ENCODE peak calls at places on chromosomes 7 and 10, in four cellular contexts. T, R, V and W are unnamed samples.

GRCh38 chr7:80618105-80618504 is 20.3 kb upstream of the CD36 start:
- DNase-seq in T (no peak), R (no peak), V (no peak), W (no peak)

GRCh38 chr7:37408241-37408884 is 40.3 kb downstream of the ELMO1 start:
- DNase-seq in T (no peak), R (no peak), V (no peak), W (no peak)

GRCh38 chr10:71302874-71303568 is 16.0 kb upstream of the SLC29A3 start:
- DNase-seq in T (peak; percentile 40), R (peak; percentile 79), V (no peak), W (peak; percentile 33)

GRCh38 chr7:30785786-30786185 is 14.6 kb downstream of the MINDY4 start:
- DNase-seq in T (no peak), R (no peak), V (no peak), W (no peak)

GRCh38 chr10:123145542-123146012 is 2.4 kb upstream of the HMX2 start:
- DNase-seq in T (no peak), R (no peak), V (no peak), W (no peak)

GRCh38 chr10:349081-349480 is 213.8 kb downstream of the ZMYND11 start:
- DNase-seq in T (no peak), R (no peak), V (no peak), W (no peak)

GRCh38 chr10:118823256-118823907 is 68.6 kb upstream of the CACUL1 start:
- DNase-seq in T (no peak), R (no peak), V (no peak), W (no peak)

GRCh38 chr10:121734517-121735137 is 136.4 kb upstream of the FGFR2 start:
- DNase-seq in T (no peak), R (peak; percentile 36), V (no peak), W (no peak)

GRCh38 chr10:62554632-62555199 is 180.5 kb downstream of the ZNF365 start:
- DNase-seq in T (peak; percentile 41), R (peak; percentile 59), V (no peak), W (peak; percentile 58)

GRCh38 chr7:380226-380550 is 90.2 kb downstream of the FOXL3 start:
- DNase-seq in T (no peak), R (no peak), V (no peak), W (no peak)

GRCh38 chr7:69246758-69247157 is 351.5 kb upstream of the AUTS2 start:
- DNase-seq in T (no peak), R (no peak), V (peak; percentile 12), W (no peak)

GRCh38 chr7:122136639-122137253 is 7.3 kb downstream of the AASS start:
- DNase-seq in T (no peak), R (no peak), V (no peak), W (no peak)

GRCh38 chr7:106418094-106418493 is 133.3 kb upstream of the NAMPT start:
- DNase-seq in T (no peak), R (no peak), V (no peak), W (no peak)

GRCh38 chr10:94403034-94403822 is 887 bp downstream of the TBC1D12 start:
- DNase-seq in T (peak; percentile 70), R (peak; percentile 76), V (peak; percentile 62), W (peak; percentile 71)

GRCh38 chr7:80259-81236 is 111.8 kb upstream of the FAM20C start:
- DNase-seq in T (no peak), R (no peak), V (no peak), W (no peak)

GRCh38 chr10:47238331-47239095 is 61.5 kb upstream of the GDF10 start:
- DNase-seq in T (no peak), R (no peak), V (no peak), W (no peak)

GRCh38 chr7:25803117-25803887 is 348.7 kb upstream of the NFE2L3 start:
- DNase-seq in T (no peak), R (no peak), V (no peak), W (no peak)

GRCh38 chr7:144821069-144821468 is 14.8 kb downstream of the TPK1 start:
- DNase-seq in T (no peak), R (no peak), V (no peak), W (no peak)

GRCh38 chr10:98423691-98424120 is 8.7 kb upstream of the PYROXD2 start:
- DNase-seq in T (no peak), R (peak; percentile 68), V (no peak), W (no peak)

GRCh38 chr10:127679642-127680255 is 57.2 kb upstream of the FOXI2 start:
- DNase-seq in T (no peak), R (peak; percentile 3), V (no peak), W (no peak)

GRCh38 chr10:118668228-118668952 is 72.9 kb upstream of the PRLHR start:
- DNase-seq in T (no peak), R (no peak), V (no peak), W (no peak)

GRCh38 chr10:5996696-5997095 is 19.4 kb upstream of the IL15RA start:
- DNase-seq in T (no peak), R (no peak), V (no peak), W (no peak)

GRCh38 chr10:60976687-60977086 is 32.7 kb upstream of the RHOBTB1 start:
- DNase-seq in T (no peak), R (no peak), V (no peak), W (no peak)

GRCh38 chr7:29274156-29275017 is 79.8 kb downstream of the CHN2 start:
- DNase-seq in T (no peak), R (no peak), V (no peak), W (no peak)

GRCh38 chr10:73857446-73857845 is 16.9 kb downstream of the CAMK2G start:
- DNase-seq in T (peak; percentile 40), R (no peak), V (no peak), W (peak; percentile 60)

GRCh38 chr7:6642861-6643640 is 5.9 kb downstream of the ZNF316 start:
- DNase-seq in T (no peak), R (no peak), V (no peak), W (no peak)

GRCh38 chr7:64874562-64875250 is 28.4 kb upstream of the ZNF273 start:
- DNase-seq in T (no peak), R (no peak), V (no peak), W (no peak)

GRCh38 chr10:6050801-6051445 is 11.2 kb downstream of the IL2RA start:
- DNase-seq in T (peak; percentile 12), R (peak; percentile 90), V (peak; percentile 69), W (peak; percentile 34)

GRCh38 chr10:14681305-14681704 is 93.4 kb downstream of the FAM107B start:
- DNase-seq in T (peak; percentile 29), R (no peak), V (no peak), W (no peak)
- TF ChIP-seq CTCF in T (no peak), R (no peak), V (no peak), W (no peak)

GRCh38 chr10:131943021-131943814 is 38.5 kb downstream of the BNIP3 start:
- DNase-seq in T (no peak), R (no peak), V (no peak), W (no peak)
- TF ChIP-seq CTCF in T (peak; percentile 66), R (peak; percentile 50), V (peak; percentile 15), W (peak; percentile 64)

GRCh38 chr10:99487125-99487524 is 45.6 kb upstream of the NKX2-3 start:
- DNase-seq in T (no peak), R (no peak), V (no peak), W (no peak)

DNA sequence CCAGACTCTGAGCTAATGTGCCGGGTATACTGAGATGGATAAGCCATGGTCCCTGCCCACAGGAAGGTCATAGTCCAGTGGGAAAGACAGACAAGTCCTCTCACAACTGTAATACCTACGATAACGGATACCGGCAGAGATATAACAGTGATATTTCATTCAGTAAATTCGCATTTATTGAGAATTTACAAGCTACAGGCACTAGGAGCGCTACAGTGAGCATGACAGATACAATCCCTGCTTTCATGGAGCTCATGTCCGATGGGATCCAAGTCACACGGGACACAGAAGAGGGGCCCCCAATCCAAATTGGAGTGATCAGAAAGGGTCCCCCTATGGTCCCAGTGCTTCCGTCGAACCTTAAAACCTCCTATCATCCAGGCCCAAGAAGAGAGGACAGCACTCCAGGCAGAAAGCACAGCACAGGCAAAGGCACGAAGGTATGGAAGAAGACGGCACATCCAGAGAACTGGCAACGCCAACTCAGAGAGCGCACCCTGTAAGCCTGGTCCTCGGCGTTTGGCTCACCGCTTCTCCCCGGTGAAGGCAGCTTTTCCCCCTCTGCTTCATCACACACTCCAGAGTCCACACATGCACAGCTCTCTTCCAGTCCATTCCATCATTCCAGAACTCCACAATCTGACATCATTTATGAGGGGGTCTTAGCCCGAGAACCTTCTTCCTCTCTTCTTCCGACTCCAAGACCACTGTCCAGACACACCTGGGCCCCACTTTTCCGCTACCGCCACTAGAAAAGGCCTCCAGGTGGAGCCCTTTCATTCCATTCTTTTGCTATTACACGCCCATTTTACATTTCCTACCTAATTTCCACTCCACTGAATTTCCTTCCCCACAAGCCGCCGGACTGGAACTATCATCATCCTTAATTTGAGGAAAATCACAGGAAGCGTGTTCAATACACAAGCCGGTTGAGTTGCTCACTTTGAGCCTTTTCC is 47.8 kb upstream of the NKX2-3 start:
- DNase-seq in T (no peak), R (no peak), V (no peak), W (no peak)
- TF ChIP-seq CTCF in T (peak; percentile 16), R (peak; percentile 46), V (no peak), W (peak; percentile 35)

DNA sequence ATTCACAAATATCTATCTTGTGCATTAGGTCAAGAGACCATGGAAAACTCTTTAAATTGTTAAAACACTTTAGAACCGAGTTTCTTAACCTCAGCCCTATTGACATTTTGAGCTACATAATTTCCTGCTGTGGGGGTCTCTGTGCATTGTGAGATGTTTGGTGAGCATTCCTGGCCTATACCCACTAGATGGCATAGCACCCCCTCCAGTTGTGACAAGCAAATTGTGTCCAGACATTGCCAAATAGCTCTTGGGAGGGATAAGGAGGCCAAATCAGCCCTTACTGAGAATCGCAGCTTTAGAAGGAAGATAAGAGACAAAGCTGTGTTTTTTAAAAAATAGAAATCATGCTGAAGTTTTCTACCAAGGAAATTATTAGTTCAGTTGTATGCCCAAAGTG is 1158.5 kb upstream of the C7orf33 start:
- DNase-seq in T (peak; percentile 14), R (no peak), V (no peak), W (no peak)
- TF ChIP-seq CTCF in T (peak; percentile 65), R (peak; percentile 29), V (no peak), W (peak; percentile 34)

DNA sequence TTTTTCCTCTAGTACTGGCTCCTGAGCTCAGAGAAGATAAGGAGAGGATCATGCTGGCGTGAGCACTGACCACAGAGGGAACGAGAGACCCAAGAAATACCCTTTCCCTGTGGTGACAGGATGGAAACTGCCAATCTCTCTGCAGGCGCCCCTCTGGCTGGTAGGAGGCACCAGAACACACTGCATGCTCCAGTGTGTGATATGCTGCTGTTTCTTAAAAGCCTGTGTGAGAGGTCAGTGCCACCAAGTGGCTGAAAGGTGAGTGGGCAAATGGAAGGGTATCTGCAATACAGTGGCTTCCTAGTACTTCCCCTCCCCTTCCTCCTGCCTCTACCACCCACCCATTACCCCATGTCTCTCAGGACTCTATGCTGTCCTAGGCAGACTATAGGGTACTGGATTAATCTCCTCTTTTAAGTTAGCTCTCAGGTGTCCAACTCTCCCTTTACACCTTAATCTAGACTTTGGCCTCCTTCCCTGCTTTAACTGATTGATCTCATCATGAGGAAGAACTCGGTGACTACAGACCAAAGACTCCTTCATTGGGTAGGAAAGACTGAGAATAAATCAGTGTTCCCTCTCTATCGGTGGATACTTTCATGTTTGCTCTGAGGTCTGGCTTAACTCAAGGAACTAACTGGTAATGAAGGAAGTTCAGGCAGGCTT is 283.6 kb downstream of the ADRA2A start:
- DNase-seq in T (no peak), R (peak; percentile 64), V (peak; percentile 10), W (no peak)
- TF ChIP-seq CTCF in T (peak; percentile 6), R (peak; percentile 80), V (peak; percentile 20), W (no peak)